ENCODE peak calls at places on chromosomes 7 and 10, in nine cellular contexts. W is cardiac fibroblast, T is spleen, L is dorsolateral prefrontal cortex, Z is chondrocyte, J is B cell, C is HFF-Myc, D is AG10803, Y is psoas muscle. U is an unnamed sample.
A peak's percentile ranks its signal among the peaks of the same experiment; 100 is the strongest.

GRCh38 chr7:45186261-45186813 is 28.7 kb downstream of the RAMP3 start:
- DNase-seq in W (no peak), T (peak; percentile 33), L (no peak), Z (no peak), J (no peak), C (no peak), D (no peak), Y (no peak), U (no peak)

GRCh38 chr10:92238586-92239098 is 52.2 kb downstream of the CPEB3 start:
- DNase-seq in W (peak; percentile 43), T (no peak), L (peak; percentile 34), Z (no peak), J (no peak), C (no peak), D (peak; percentile 88), Y (peak; percentile 80), U (no peak)

GRCh38 chr10:124663766-124664360 is 80.3 kb downstream of the FAM53B start:
- DNase-seq in W (no peak), T (no peak), L (no peak), Z (no peak), J (no peak), C (no peak), D (no peak), Y (no peak), U (no peak)

GRCh38 chr7:21412953-21413352 is 14.9 kb upstream of the SP4 start:
- DNase-seq in W (no peak), T (no peak), L (no peak), Z (no peak), J (no peak), C (no peak), D (no peak), Y (no peak), U (no peak)

GRCh38 chr10:72034761-72035160 is 53.6 kb downstream of the SPOCK2 start:
- DNase-seq in W (no peak), T (no peak), L (no peak), Z (no peak), J (no peak), C (no peak), D (no peak), Y (no peak), U (no peak)

GRCh38 chr10:74988055-74988773 is 123.2 kb upstream of the SAMD8 start:
- DNase-seq in W (peak; percentile 38), T (no peak), L (no peak), Z (no peak), J (no peak), C (no peak), D (peak; percentile 74), Y (no peak), U (no peak)

GRCh38 chr7:81013036-81013435 is 94.2 kb upstream of the SEMA3C start:
- DNase-seq in W (peak; percentile 76), T (no peak), L (no peak), Z (no peak), J (no peak), C (no peak), D (peak; percentile 80), Y (no peak), U (no peak)

GRCh38 chr10:23780331-23780730 is 341.5 kb downstream of the OTUD1 start:
- DNase-seq in W (no peak), T (no peak), L (no peak), Z (no peak), J (no peak), C (no peak), D (no peak), Y (no peak), U (no peak)

GRCh38 chr10:33900591-33900990 is 566.1 kb upstream of the NRP1 start:
- DNase-seq in W (peak; percentile 86), T (no peak), L (no peak), Z (no peak), J (no peak), C (no peak), D (peak; percentile 47), Y (no peak), U (no peak)

GRCh38 chr10:97531401-97531985 is 32.8 kb downstream of the UBTD1 start:
- DNase-seq in W (no peak), T (no peak), L (no peak), Z (peak; percentile 25), J (no peak), C (no peak), D (no peak), Y (no peak), U (no peak)

GRCh38 chr10:92691591-92692084 is 1.9 kb downstream of the HHEX start:
- DNase-seq in W (no peak), T (peak; percentile 95), L (no peak), Z (no peak), J (peak; percentile 80), C (no peak), D (no peak), Y (peak; percentile 73), U (peak; percentile 50)

GRCh38 chr7:123643495-123644428 is 11.9 kb upstream of the LMOD2 start:
- DNase-seq in W (peak; percentile 80), T (no peak), L (no peak), Z (no peak), J (no peak), C (peak; percentile 31), D (peak; percentile 43), Y (no peak), U (no peak)

GRCh38 chr10:3398825-3399646 is 226.5 kb upstream of the PITRM1 start:
- DNase-seq in W (peak; percentile 30), T (peak; percentile 72), L (peak; percentile 50), Z (peak; percentile 49), J (no peak), C (peak; percentile 73), D (peak; percentile 73), Y (no peak), U (no peak)

GRCh38 chr7:100965723-100966541 is 3.4 kb upstream of the MUC12 start:
- DNase-seq in W (peak; percentile 59), T (peak; percentile 88), L (peak; percentile 43), Z (peak; percentile 97), J (peak; percentile 63), C (no peak), D (peak; percentile 39), Y (peak; percentile 75), U (peak; percentile 96)

GRCh38 chr10:73879296-73880173 is 5.2 kb upstream of the CAMK2G start:
- DNase-seq in W (peak; percentile 85), T (peak; percentile 98), L (peak; percentile 82), Z (no peak), J (peak; percentile 98), C (peak; percentile 56), D (peak; percentile 79), Y (peak; percentile 95), U (peak; percentile 84)

GRCh38 chr10:98172073-98172472 is 37.6 kb downstream of the R3HCC1L start:
- DNase-seq in W (peak; percentile 86), T (no peak), L (no peak), Z (no peak), J (no peak), C (no peak), D (peak; percentile 84), Y (peak; percentile 46), U (no peak)

DNA sequence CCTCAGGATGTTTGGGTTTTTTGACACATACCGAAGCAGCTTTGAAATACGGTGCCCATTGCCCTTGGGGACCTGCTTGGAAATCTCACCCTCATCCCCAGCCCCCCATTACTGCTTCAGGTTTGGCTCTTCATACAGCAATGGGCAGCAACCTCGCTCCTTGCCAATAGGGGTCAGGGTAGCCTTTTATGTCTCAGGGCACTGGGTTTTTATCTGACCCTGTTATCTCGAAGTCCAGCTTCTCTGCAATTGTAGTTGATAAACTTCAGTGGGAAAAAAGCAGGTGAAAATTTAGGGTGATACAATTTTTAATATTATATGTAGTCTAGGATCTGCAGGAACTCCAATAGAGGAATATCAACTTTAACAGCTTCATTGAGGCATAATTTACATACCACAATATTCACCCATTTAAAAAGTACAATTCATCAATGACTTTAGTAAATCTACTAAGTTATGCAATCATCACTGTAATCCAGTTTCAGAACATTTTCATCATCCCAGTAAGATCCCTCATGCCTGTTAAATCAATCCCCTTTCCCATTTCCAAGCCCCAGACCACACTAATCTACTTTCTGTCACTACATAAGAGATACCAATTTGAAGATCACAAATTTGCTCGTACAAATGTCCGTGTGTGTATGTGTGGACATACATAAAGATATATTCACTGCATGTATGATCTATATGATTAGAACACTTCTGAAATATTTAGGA is 386.2 kb downstream of the KCNMA1 start:
- DNase-seq in W (no peak), T (no peak), L (no peak), Z (no peak), J (peak; percentile 30), C (no peak), D (peak; percentile 40), Y (no peak), U (no peak)
- TF ChIP-seq CTCF in W (peak; percentile 76), T (peak; percentile 62), L (no peak), Z (peak; percentile 82), J (peak; percentile 49), C (peak; percentile 81), D (peak; percentile 68), Y (peak; percentile 31), U (peak; percentile 53)

DNA sequence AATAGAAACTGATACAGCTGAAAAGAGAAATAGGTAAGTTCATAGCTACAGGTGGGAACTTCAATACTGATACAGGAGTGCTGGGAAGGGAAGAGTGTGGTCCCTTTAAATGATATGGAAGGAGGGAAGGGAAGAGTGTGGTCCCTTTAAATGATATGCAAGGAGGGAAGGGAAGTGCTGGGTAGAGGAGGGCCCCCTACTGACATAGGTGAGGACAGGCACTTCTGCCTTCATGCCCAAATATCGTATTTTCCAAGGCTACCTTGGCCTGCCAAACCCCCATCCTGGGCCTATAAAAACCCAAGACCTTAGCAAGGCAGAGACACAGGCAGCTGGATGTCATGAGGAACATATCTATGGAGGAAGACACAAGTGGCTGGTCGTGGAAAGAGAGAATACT is 92.3 kb downstream of the MAGI2 start:
- DNase-seq in W (no peak), T (no peak), L (no peak), Z (no peak), J (no peak), C (no peak), D (no peak), Y (no peak), U (no peak)
- TF ChIP-seq CTCF in W (no peak), T (no peak), L (no peak), Z (no peak), J (no peak), C (no peak), D (no peak), Y (no peak), U (peak; percentile 7)

DNA sequence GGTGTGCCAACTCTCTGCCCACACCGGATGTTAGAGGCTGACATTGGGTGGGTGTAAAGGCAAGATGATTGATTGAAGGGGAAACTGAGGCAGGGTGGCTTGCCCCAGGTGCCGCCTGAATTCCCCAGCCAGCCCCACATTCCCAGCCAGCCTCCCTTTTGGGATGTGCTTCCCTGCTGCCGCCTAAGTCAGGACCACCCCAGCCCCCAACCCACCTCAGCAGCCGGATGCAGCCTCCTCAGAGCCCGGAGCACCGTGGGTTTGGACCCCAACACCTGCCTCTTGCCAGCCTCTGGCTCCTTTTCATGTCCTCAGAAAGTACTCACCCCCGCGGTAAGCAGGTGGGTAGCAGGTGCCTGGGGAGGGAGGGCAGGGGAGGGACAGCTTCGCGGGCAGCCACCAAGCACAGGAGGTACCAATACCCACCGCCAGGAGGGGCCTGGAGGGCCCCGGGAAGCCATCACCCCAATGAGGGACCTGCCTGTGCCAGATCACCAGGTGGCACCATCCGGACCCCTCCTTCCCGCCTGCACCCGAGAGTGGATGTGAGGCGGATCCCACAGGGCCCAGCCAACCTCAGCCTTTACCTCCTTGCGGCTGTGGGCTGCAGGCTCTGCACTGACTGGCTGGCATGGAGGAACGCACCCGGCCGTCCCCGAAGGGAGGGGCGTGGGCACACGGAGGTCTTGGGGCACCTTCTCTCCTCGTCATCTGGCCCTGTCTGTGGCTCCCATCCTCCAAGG is 60.5 kb downstream of the PWWP2B start:
- DNase-seq in W (no peak), T (peak; percentile 79), L (no peak), Z (peak; percentile 82), J (peak; percentile 45), C (no peak), D (no peak), Y (peak; percentile 45), U (no peak)
- TF ChIP-seq CTCF in W (no peak), T (no peak), L (no peak), Z (peak; percentile 23), J (no peak), C (no peak), D (peak; percentile 19), Y (no peak), U (no peak)

GRCh38 chr7:40796723-40797122 is 661.9 kb downstream of the SUGCT start:
- DNase-seq in W (no peak), T (no peak), L (no peak), Z (no peak), J (no peak), C (no peak), D (no peak), Y (no peak), U (no peak)
- TF ChIP-seq CTCF in W (no peak), T (no peak), L (no peak), Z (no peak), J (no peak), C (no peak), D (no peak), Y (no peak), U (no peak)